ENCODE peak calls at places on chromosomes 13 and 19, in six cellular contexts. X is GM23248, Q is GM12865, G is AG10803, F is breast epithelium, D is aorta. H is an unnamed sample.

GRCh38 chr13:49649244-49649962 is 21.1 kb downstream of the ARL11 start:
- DNase-seq in F (no peak), X (peak; percentile 52), G (peak; percentile 44), Q (no peak), D (no peak), H (no peak)

GRCh38 chr13:102045713-102046112 is 356.1 kb downstream of the FGF14 start:
- DNase-seq in D (no peak), Q (no peak), X (no peak), F (no peak), G (no peak), H (no peak)

GRCh38 chr13:91247768-91248167 is 99.7 kb upstream of the MIR17HG start:
- DNase-seq in D (no peak), G (no peak), X (peak; percentile 1), F (no peak), Q (no peak), H (no peak)

GRCh38 chr19:5001547-5002131 is 32.7 kb downstream of the KDM4B start:
- DNase-seq in D (no peak), G (peak; percentile 88), Q (peak; percentile 54), X (peak; percentile 81), F (no peak), H (no peak)

GRCh38 chr13:41064493-41064892 is 3.2 kb downstream of the WBP4 start:
- DNase-seq in D (no peak), Q (no peak), X (peak; percentile 87), F (no peak), G (peak; percentile 90), H (no peak)

GRCh38 chr19:42065511-42065910 is 4.5 kb downstream of the GRIK5 start:
- DNase-seq in D (no peak), X (no peak), G (no peak), Q (no peak), F (no peak), H (no peak)

GRCh38 chr13:109626386-109627171 is 159.8 kb downstream of the IRS2 start:
- DNase-seq in X (no peak), D (no peak), Q (no peak), G (no peak), F (no peak), H (no peak)

GRCh38 chr19:12985049-12985776 is 10.1 kb upstream of the NFIX start:
- DNase-seq in Q (peak; percentile 43), X (peak; percentile 88), G (peak; percentile 74), D (no peak), F (no peak), H (peak; percentile 97)

GRCh38 chr13:20702945-20703784 is at the start of gene IL17D:
- DNase-seq in X (peak; percentile 50), G (no peak), F (no peak), D (peak; percentile 79), Q (peak; percentile 55), H (no peak)

GRCh38 chr19:45908956-45909355 is 5.6 kb downstream of the NANOS2 start:
- DNase-seq in G (no peak), X (peak; percentile 64), D (no peak), Q (no peak), F (no peak), H (no peak)

GRCh38 chr13:43272866-43273265 is 249.5 kb downstream of the DNAJC15 start:
- DNase-seq in Q (no peak), X (no peak), D (no peak), F (no peak), G (no peak), H (no peak)

GRCh38 chr19:43664008-43664407 is 6.0 kb downstream of the PLAUR start:
- DNase-seq in D (no peak), Q (peak; percentile 46), F (no peak), G (no peak), X (no peak), H (no peak)

GRCh38 chr13:113178070-113178895 is 19.8 kb downstream of the PROZ start:
- DNase-seq in G (peak; percentile 91), D (no peak), X (peak; percentile 85), Q (no peak), F (no peak), H (no peak)

GRCh38 chr13:66407159-66407558 is 823.0 kb downstream of the PCDH9 start:
- DNase-seq in Q (no peak), G (no peak), X (no peak), D (no peak), F (no peak), H (no peak)

GRCh38 chr19:28358604-28359003 is 854.3 kb downstream of the UQCRFS1 start:
- DNase-seq in G (no peak), D (no peak), Q (no peak), X (no peak), F (no peak), H (no peak)

GRCh38 chr13:92994056-92994455 is 232.6 kb upstream of the GPC6 start:
- DNase-seq in D (no peak), G (no peak), F (no peak), X (peak; percentile 52), Q (no peak), H (no peak)

GRCh38 chr13:112741185-112741755 is 51.4 kb downstream of the ATP11A start:
- DNase-seq in D (peak; percentile 54), G (no peak), X (no peak), F (no peak), Q (no peak), H (no peak)

GRCh38 chr13:26529441-26529840 is 28.0 kb upstream of the WASF3 start:
- DNase-seq in F (no peak), G (peak; percentile 57), D (no peak), X (peak; percentile 66), Q (peak; percentile 28), H (no peak)

GRCh38 chr19:41321600-41322270 is 11.8 kb downstream of the CCDC97 start:
- DNase-seq in G (peak; percentile 70), X (peak; percentile 81), D (no peak), F (no peak), Q (peak; percentile 50), H (no peak)

GRCh38 chr13:108609353-108609752 is 20.1 kb upstream of the MYO16 start:
- DNase-seq in X (peak; percentile 24), D (no peak), Q (peak; percentile 6), G (peak; percentile 0), F (no peak), H (no peak)

GRCh38 chr13:109425821-109426689 is 360.3 kb downstream of the IRS2 start:
- DNase-seq in D (no peak), X (no peak), Q (no peak), G (no peak), F (no peak), H (no peak)

GRCh38 chr19:7870571-7871279 is 3.5 kb downstream of the PRR36 start:
- DNase-seq in X (peak; percentile 55), Q (peak; percentile 88), D (no peak), G (no peak), F (no peak), H (no peak)

GRCh38 chr13:113176292-113176691 is 17.8 kb downstream of the PROZ start:
- DNase-seq in F (no peak), X (no peak), D (no peak), Q (peak; percentile 50), G (no peak), H (no peak)

GRCh38 chr13:97347255-97347653 is 86.7 kb upstream of the RAP2A start:
- DNase-seq in X (no peak), D (no peak), F (no peak), G (no peak), Q (no peak), H (no peak)

GRCh38 chr13:93336733-93337132 is 110.1 kb downstream of the GPC6 start:
- DNase-seq in D (no peak), G (no peak), F (no peak), X (no peak), Q (no peak), H (no peak)

GRCh38 chr19:39158646-39159260 is 33.2 kb downstream of the PAK4 start:
- DNase-seq in X (no peak), D (no peak), F (no peak), Q (no peak), G (no peak), H (no peak)

GRCh38 chr13:79799466-79799865 is 318.5 kb downstream of the NDFIP2 start:
- DNase-seq in X (no peak), G (peak; percentile 43), Q (no peak), D (no peak), F (no peak), H (no peak)

GRCh38 chr19:19515764-19516519 is at the start of gene NDUFA13:
- DNase-seq in F (peak; percentile 95), Q (peak; percentile 97), G (peak; percentile 90), X (peak; percentile 94), D (peak; percentile 97), H (peak; percentile 95)

GRCh38 chr13:105048685-105049084 is 1486.8 kb downstream of the EFNB2 start:
- DNase-seq in Q (peak; percentile 45), F (no peak), G (no peak), X (no peak), D (no peak), H (no peak)

GRCh38 chr19:14563989-14564650 is 7.7 kb downstream of the NDUFB7 start:
- DNase-seq in G (no peak), X (peak; percentile 38), Q (peak; percentile 76), F (no peak), D (no peak), H (no peak)

GRCh38 chr13:30441304-30441703 is 19.0 kb downstream of the UBE2L5 start:
- DNase-seq in F (no peak), G (no peak), X (peak; percentile 19), Q (peak; percentile 26), D (no peak), H (no peak)
- H3K4me3 ChIP-seq in F (no peak overlapping the region), G (no peak overlapping the region), X (no peak overlapping the region), Q (no peak overlapping the region), D (no peak overlapping the region), H (no peak overlapping the region)

DNA sequence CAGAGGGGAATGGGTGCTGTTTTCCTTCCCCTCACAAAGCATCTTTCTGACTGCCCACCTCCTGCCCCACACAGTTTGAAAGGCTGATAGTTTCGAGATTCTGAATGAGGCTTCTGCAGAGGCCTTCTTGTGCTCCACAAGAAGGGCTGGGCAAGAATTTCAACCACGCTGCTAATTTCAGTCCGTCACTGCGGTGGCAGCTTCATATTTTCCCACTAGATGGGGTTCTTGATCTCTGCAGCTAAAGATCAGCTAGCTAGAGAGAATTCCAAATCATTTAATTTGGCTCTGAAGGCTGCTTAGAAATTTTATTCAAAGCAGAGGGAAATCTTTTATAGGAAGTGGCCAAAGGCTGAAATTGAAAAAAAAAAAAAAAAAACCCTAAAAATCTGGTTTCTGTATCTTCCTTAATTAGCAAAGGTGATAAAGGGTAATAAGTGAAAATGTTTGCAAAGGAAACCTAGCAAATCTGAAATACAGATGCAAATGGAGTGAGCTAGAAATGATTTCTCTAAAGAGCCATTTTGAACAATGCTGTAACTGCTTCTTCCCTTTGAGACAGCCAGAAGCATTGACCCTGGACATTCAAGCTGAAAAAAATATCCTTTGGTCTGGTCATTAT is 38.0 kb upstream of the C13orf42 start:
- DNase-seq in Q (peak; percentile 11), F (no peak), D (no peak), G (peak; percentile 60), X (peak; percentile 75), H (peak; percentile 58)
- H3K4me3 ChIP-seq in Q (no peak overlapping the region), F (no peak overlapping the region), D (no peak overlapping the region), G (no peak overlapping the region), X (no peak overlapping the region), H (no peak overlapping the region)

GRCh38 chr19:3375221-3376088 is 9.1 kb downstream of the NFIC start:
- DNase-seq in X (peak; percentile 63), F (peak; percentile 77), D (peak; percentile 96), Q (no peak), G (peak; percentile 37), H (peak; percentile 93)
- H3K4me3 ChIP-seq in X (peak overlapping the region; percentile 10), F (no peak overlapping the region), D (no peak overlapping the region), Q (no peak overlapping the region), G (peak overlapping the region; percentile 22), H (peak overlapping the region; percentile 29)

DNA sequence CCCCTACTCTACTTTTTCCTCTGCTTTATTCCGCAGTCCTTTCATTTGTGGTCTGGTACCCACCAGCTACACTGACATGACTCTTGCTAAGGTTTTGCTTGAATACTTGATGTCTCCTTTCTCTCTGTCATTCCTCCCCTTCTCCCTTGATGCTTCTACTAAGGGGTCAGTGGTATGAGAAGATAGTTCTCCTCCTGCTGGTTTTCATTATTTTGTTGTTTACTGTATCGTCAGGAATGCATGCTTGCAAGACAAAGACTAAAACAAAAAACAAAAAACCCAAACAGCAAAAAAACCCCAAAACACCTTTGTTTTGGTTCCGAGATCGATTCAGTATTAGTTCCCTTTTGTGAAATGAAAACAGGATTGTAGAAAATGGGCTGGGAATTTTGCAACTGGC is 59.5 kb downstream of the PCCA start:
- DNase-seq in Q (no peak), X (no peak), D (no peak), F (no peak), G (no peak), H (no peak)
- H3K4me3 ChIP-seq in Q (no peak overlapping the region), X (no peak overlapping the region), D (no peak overlapping the region), F (no peak overlapping the region), G (no peak overlapping the region), H (no peak overlapping the region)

H was measured in dorsolateral prefrontal cortex.